ENCODE peak calls at places on chromosome 19, in five cellular contexts. N is thyroid gland, C is HCT116, Z is lower leg skin, M is adrenal gland. K is an unnamed sample.

GRCh38 chr19:5282926-5283325 is 57.7 kb downstream of the PTPRS start:
- DNase-seq in N (no peak), C (no peak), Z (no peak), M (no peak), K (no peak)

GRCh38 chr19:50519006-50519575 is 5.4 kb upstream of the ASPDH start:
- DNase-seq in N (no peak), C (no peak), Z (no peak), M (no peak), K (no peak)

GRCh38 chr19:46574533-46574932 is 26.6 kb upstream of the CALM3 start:
- DNase-seq in N (no peak), C (no peak), Z (no peak), M (no peak), K (no peak)

GRCh38 chr19:55360902-55361301 is 2.2 kb downstream of the GARIN5B start:
- DNase-seq in N (no peak), C (no peak), Z (no peak), M (no peak), K (no peak)

GRCh38 chr19:6233827-6234511 is 45.8 kb downstream of the MLLT1 start:
- DNase-seq in N (peak), C (no peak), Z (peak), M (peak), K (no peak)

GRCh38 chr19:33659835-33660234 is 38.1 kb downstream of the CHST8 start:
- DNase-seq in N (no peak), C (no peak), Z (peak), M (no peak), K (no peak)

GRCh38 chr19:46356670-46357055 is 9.8 kb downstream of the PPP5C start:
- DNase-seq in N (no peak), C (no peak), Z (no peak), M (no peak), K (no peak)

GRCh38 chr19:32201211-32201610 is 144.2 kb upstream of the ZNF507 start:
- DNase-seq in N (no peak), C (no peak), Z (no peak), M (no peak), K (no peak)

GRCh38 chr19:12675940-12676339 is 5.7 kb downstream of the DHPS start:
- DNase-seq in N (no peak), C (no peak), Z (no peak), M (no peak), K (no peak)

GRCh38 chr19:33377586-33378475 is 4.3 kb downstream of the CEBPG start:
- DNase-seq in N (no peak), C (no peak), Z (peak), M (no peak), K (no peak)

GRCh38 chr19:53389591-53390377 is 5.2 kb upstream of the ZNF765 start:
- DNase-seq in N (peak), C (no peak), Z (no peak), M (no peak), K (no peak)

GRCh38 chr19:10568444-10568825 is 344 bp downstream of the CDKN2D start:
- DNase-seq in N (peak), C (no peak), Z (no peak), M (peak), K (peak)

GRCh38 chr19:2338751-2339643 is 10.5 kb downstream of the SPPL2B start:
- DNase-seq in N (no peak), C (no peak), Z (no peak), M (no peak), K (no peak)

GRCh38 chr19:48926909-48927308 is 6.6 kb upstream of the DHDH start:
- DNase-seq in N (no peak), C (peak), Z (no peak), M (peak), K (no peak)

GRCh38 chr19:57465680-57466381 is 8.9 kb upstream of the VN1R1 start:
- DNase-seq in N (no peak), C (peak), Z (no peak), M (no peak), K (peak)

GRCh38 chr19:58453743-58454142 is 2.3 kb downstream of the ZNF324B start:
- DNase-seq in N (no peak), C (no peak), Z (no peak), M (no peak), K (no peak)

GRCh38 chr19:11345122-11345752 is 831 bp downstream of the TMEM205 start:
- DNase-seq in N (peak), C (no peak), Z (no peak), M (peak), K (no peak)

GRCh38 chr19:18967358-18968146 is 26.5 kb upstream of the HOMER3 start:
- DNase-seq in N (peak), C (no peak), Z (peak), M (peak), K (no peak)

GRCh38 chr19:12065100-12065538 is 588 bp downstream of the ZNF844 start:
- DNase-seq in N (peak), C (no peak), Z (peak), M (no peak), K (peak)

GRCh38 chr19:45568732-45569131 is 15.9 kb downstream of the OPA3 start:
- DNase-seq in N (no peak), C (peak), Z (no peak), M (no peak), K (no peak)

GRCh38 chr19:12751635-12752034 is at the start of gene BEST2:
- DNase-seq in N (no peak), C (no peak), Z (no peak), M (no peak), K (no peak)

GRCh38 chr19:4775627-4776152 is 15.8 kb upstream of the FEM1A start:
- DNase-seq in N (no peak), C (no peak), Z (no peak), M (no peak), K (no peak)

GRCh38 chr19:39325778-39326680 is 5.4 kb upstream of the LRFN1 start:
- DNase-seq in N (no peak), C (peak), Z (no peak), M (no peak), K (peak)

GRCh38 chr19:3346677-3347353 is 19.6 kb upstream of the NFIC start:
- DNase-seq in N (peak), C (no peak), Z (peak), M (peak), K (no peak)

GRCh38 chr19:54256250-54257115 is 590 bp downstream of the LILRB5 start:
- DNase-seq in N (no peak), C (no peak), Z (peak), M (no peak), K (no peak)

GRCh38 chr19:34507414-34508067 is 26.0 kb downstream of the WTIP start:
- DNase-seq in N (no peak), C (no peak), Z (peak), M (no peak), K (no peak)

GRCh38 chr19:45876161-45876410 is 9.9 kb downstream of the IRF2BP1 start:
- DNase-seq in N (no peak), C (no peak), Z (no peak), M (no peak), K (no peak)

GRCh38 chr19:20066861-20067260 is 10.9 kb upstream of the ZNF90 start:
- DNase-seq in N (no peak), C (no peak), Z (no peak), M (no peak), K (no peak)

GRCh38 chr19:3507371-3508120 is 1.4 kb downstream of the FZR1 start:
- DNase-seq in N (peak), C (no peak), Z (peak), M (peak), K (no peak)

GRCh38 chr19:11064831-11065303 is 24.4 kb upstream of the LDLR start:
- DNase-seq in N (peak), C (no peak), Z (no peak), M (peak), K (peak)

DNA sequence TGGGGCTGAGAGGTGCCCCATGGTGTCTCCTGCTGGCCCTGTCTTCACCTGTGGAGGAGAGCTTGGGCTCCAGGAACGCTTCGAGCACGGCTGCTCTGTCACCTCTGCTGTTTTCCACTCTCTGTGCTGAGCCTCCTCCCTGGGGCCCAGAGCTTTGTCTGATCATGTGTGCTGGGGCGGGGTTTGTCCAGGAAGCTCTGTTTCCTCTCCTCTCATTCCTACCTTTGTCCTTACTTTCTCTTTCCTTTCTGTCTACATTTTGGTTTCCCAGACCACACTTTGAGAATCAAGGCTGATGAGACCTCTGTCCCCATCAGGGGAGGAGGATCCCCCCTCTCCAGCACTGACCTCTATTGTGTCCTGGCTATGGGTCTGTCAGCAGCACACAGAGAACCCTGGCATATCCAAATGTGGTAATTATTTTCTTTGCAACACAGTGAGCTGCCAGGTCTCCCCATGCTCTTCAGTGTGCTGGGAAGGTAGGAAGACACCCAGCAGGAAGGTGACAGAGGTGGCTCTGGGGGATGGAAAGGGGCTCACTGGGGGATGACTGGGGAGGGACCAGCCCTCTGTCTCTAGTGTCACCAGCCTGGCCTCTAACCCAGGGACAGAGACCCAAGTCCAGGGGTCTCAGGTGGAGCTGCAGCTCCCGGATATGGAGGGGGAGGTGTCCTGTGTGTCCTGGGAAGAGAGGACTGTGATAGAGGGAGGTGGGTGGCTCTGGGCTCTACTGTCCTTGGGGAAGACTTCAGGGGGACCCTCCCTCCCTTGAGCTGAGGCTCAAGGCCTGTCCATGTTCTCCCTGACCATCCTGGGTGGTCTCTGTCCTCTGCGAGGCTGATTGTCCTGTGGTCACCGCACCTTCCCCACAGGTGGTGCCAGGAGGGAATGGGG is at the start of gene CEACAM1:
- DNase-seq in N (peak), C (no peak), Z (peak), M (peak), K (no peak)
- TF ChIP-seq POLR2A in N (no peak), C (no peak), Z (no peak), M (no peak), K (no peak)

GRCh38 chr19:52369463-52370340 is at the start of gene ZNF880:
- DNase-seq in N (peak), C (no peak), Z (peak), M (peak), K (peak)
- TF ChIP-seq POLR2A in N (no peak), C (no peak), Z (no peak), M (peak), K (no peak)

GRCh38 chr19:47729799-47730520 is 15.4 kb upstream of the NOP53 start:
- DNase-seq in N (peak), C (no peak), Z (peak), M (peak), K (peak)
- TF ChIP-seq POLR2A in N (no peak), C (no peak), Z (no peak), M (no peak), K (no peak)

DNA sequence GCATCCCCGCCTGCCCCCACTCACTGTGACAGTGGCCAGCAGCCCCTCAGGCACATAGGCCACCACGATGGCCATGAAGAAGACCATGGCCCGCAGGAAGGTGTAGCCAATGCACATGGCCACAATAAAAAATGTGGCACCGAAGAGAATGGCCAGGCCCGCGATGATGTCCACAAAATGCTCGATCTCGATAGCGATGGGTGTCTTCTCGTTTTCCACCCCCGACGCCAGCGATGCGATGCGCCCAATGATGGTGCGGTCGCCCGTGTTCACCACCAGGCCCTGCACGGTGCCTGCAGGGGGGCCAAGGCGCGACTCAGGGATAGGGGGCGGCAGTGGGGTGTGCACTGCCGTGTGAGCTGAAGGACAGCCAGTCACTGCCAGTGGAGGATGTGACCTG is 3.7 kb downstream of the ATP4A start:
- DNase-seq in N (no peak), C (no peak), Z (no peak), M (no peak), K (no peak)
- TF ChIP-seq POLR2A in N (no peak), C (no peak), Z (no peak), M (no peak), K (no peak)

GRCh38 chr19:8324186-8325050 is 3.1 kb downstream of the RPS28 start:
- DNase-seq in N (peak), C (no peak), Z (no peak), M (peak), K (no peak)

GRCh38 chr19:8325454-8325853 is 4.2 kb downstream of the RPS28 start:
- DNase-seq in N (no peak), C (no peak), Z (no peak), M (no peak), K (no peak)

GRCh38 chr19:8321760-8322637 is 703 bp downstream of the RPS28 start:
- DNase-seq in N (no peak), C (no peak), Z (no peak), M (no peak), K (peak)

GRCh38 chr19:8322638-8322997 is 1.3 kb downstream of the RPS28 start:
- DNase-seq in N (no peak), C (no peak), Z (no peak), M (no peak), K (no peak)

GRCh38 chr19:8323781-8324185 is 2.5 kb downstream of the RPS28 start:
- DNase-seq in N (no peak), C (no peak), Z (no peak), M (no peak), K (peak)
- TF ChIP-seq POLR2A in N (no peak), C (no peak), Z (no peak), M (no peak), K (peak)

K was measured in erythroblast.